ENCODE peak calls at places on chromosomes 3 and 15, in nine cellular contexts. I, M, S, G, R, A, K, H and V are unnamed samples.

GRCh38 chr3:178393833-178394232 is 142.4 kb upstream of the KCNMB2 start:
- DNase-seq in I (no peak), M (no peak), S (peak), G (peak), R (no peak), A (no peak), K (no peak), H (no peak), V (peak)

GRCh38 chr15:45425135-45425534 is 46.8 kb upstream of the GATM start:
- DNase-seq in I (no peak), M (no peak), S (no peak), G (peak), R (no peak), A (no peak), K (no peak), H (no peak), V (peak)

GRCh38 chr3:61810953-61811497 is 249.7 kb downstream of the PTPRG start:
- DNase-seq in I (no peak), M (no peak), S (no peak), G (no peak), R (no peak), A (no peak), K (no peak), H (no peak), V (no peak)

GRCh38 chr3:143065364-143065763 is 54.2 kb upstream of the CHST2 start:
- DNase-seq in I (no peak), M (no peak), S (no peak), G (no peak), R (no peak), A (no peak), K (no peak), H (no peak), V (no peak)

GRCh38 chr3:163971861-163972260 is 1106.4 kb downstream of the SI start:
- DNase-seq in I (no peak), M (no peak), S (no peak), G (no peak), R (no peak), A (no peak), K (no peak), H (no peak), V (no peak)

GRCh38 chr15:98737721-98738120 is 89.4 kb downstream of the IGF1R start:
- DNase-seq in I (no peak), M (no peak), S (no peak), G (no peak), R (no peak), A (no peak), K (no peak), H (no peak), V (no peak)

GRCh38 chr3:113698891-113699465 is 2.5 kb upstream of the USF3 start:
- DNase-seq in I (no peak), M (no peak), S (peak), G (no peak), R (no peak), A (peak), K (peak), H (no peak), V (peak)

GRCh38 chr3:15148614-15149013 is 49.7 kb upstream of the RBSN start:
- DNase-seq in I (no peak), M (peak), S (peak), G (no peak), R (peak), A (no peak), K (no peak), H (no peak), V (no peak)

GRCh38 chr3:37992271-37993066 is 1.9 kb downstream of the VILL start:
- DNase-seq in I (no peak), M (no peak), S (no peak), G (no peak), R (no peak), A (no peak), K (no peak), H (no peak), V (no peak)

GRCh38 chr3:152258448-152259302 is 10.1 kb upstream of the MBNL1 start:
- DNase-seq in I (peak), M (peak), S (peak), G (peak), R (no peak), A (no peak), K (peak), H (no peak), V (peak)

GRCh38 chr15:87648278-87648677 is 608.3 kb downstream of the NTRK3 start:
- DNase-seq in I (no peak), M (no peak), S (peak), G (no peak), R (no peak), A (no peak), K (no peak), H (no peak), V (peak)

GRCh38 chr3:57919987-57920386 is 88.2 kb upstream of the FLNB start:
- DNase-seq in I (no peak), M (peak), S (no peak), G (no peak), R (no peak), A (no peak), K (no peak), H (no peak), V (no peak)

GRCh38 chr3:190505381-190506003 is 8.4 kb upstream of the IL1RAP start:
- DNase-seq in I (no peak), M (no peak), S (no peak), G (no peak), R (no peak), A (no peak), K (no peak), H (no peak), V (no peak)

GRCh38 chr15:45588199-45588910 is 1.2 kb downstream of the BLOC1S6 start:
- DNase-seq in I (no peak), M (peak), S (peak), G (peak), R (no peak), A (no peak), K (no peak), H (no peak), V (peak)